ENCODE peak calls at places on chromosomes 16 and 17, in ten cellular contexts. One of them, this sample, is unnamed.

GRCh38 chr17:49108318-49108717 is 24.3 kb upstream of the B4GALNT2 start:
- DNase-seq in tibial artery: no peak
- DNase-seq in GM12864: no peak
- DNase-seq in GM10248: no peak
- DNase-seq in WTC11: no peak
- DNase-seq in progenitor cell of endocrine pancreas: no peak
- DNase-seq in prostate gland: peak
- DNase-seq in choroid plexus epithelial cell: peak
- DNase-seq in foreskin keratinocyte: no peak
- DNase-seq in AG04450: peak
- DNase-seq in this sample: no peak

GRCh38 chr17:2707721-2708584 is 3.6 kb downstream of the CLUH start:
- DNase-seq in tibial artery: peak
- DNase-seq in WTC11: peak
- DNase-seq in choroid plexus epithelial cell: peak
- DNase-seq in progenitor cell of endocrine pancreas: no peak
- DNase-seq in prostate gland: no peak
- DNase-seq in GM10248: no peak
- DNase-seq in AG04450: no peak
- DNase-seq in foreskin keratinocyte: no peak
- DNase-seq in GM12864: no peak
- DNase-seq in this sample: no peak

GRCh38 chr16:69727916-69728270 is 1.5 kb upstream of the NQO1 start:
- DNase-seq in foreskin keratinocyte: no peak
- DNase-seq in tibial artery: no peak
- DNase-seq in choroid plexus epithelial cell: no peak
- DNase-seq in GM10248: peak
- DNase-seq in WTC11: no peak
- DNase-seq in AG04450: no peak
- DNase-seq in prostate gland: no peak
- DNase-seq in GM12864: no peak
- DNase-seq in progenitor cell of endocrine pancreas: no peak
- DNase-seq in this sample: peak

GRCh38 chr16:2365397-2365796 is 24.9 kb upstream of the ABCA3 start:
- DNase-seq in GM12864: no peak
- DNase-seq in foreskin keratinocyte: no peak
- DNase-seq in GM10248: no peak
- DNase-seq in tibial artery: no peak
- DNase-seq in WTC11: no peak
- DNase-seq in progenitor cell of endocrine pancreas: no peak
- DNase-seq in choroid plexus epithelial cell: no peak
- DNase-seq in prostate gland: no peak
- DNase-seq in AG04450: no peak
- DNase-seq in this sample: no peak

GRCh38 chr17:5607946-5608345 is 23.6 kb upstream of the NLRP1 start:
- DNase-seq in foreskin keratinocyte: no peak
- DNase-seq in tibial artery: no peak
- DNase-seq in progenitor cell of endocrine pancreas: no peak
- DNase-seq in AG04450: no peak
- DNase-seq in choroid plexus epithelial cell: no peak
- DNase-seq in WTC11: no peak
- DNase-seq in GM12864: no peak
- DNase-seq in prostate gland: no peak
- DNase-seq in GM10248: no peak
- DNase-seq in this sample: no peak

GRCh38 chr17:57440522-57441269 is 184.4 kb downstream of the MSI2 start:
- DNase-seq in GM10248: peak
- DNase-seq in prostate gland: peak
- DNase-seq in WTC11: peak
- DNase-seq in choroid plexus epithelial cell: peak
- DNase-seq in progenitor cell of endocrine pancreas: peak
- DNase-seq in AG04450: peak
- DNase-seq in foreskin keratinocyte: peak
- DNase-seq in tibial artery: peak
- DNase-seq in GM12864: no peak
- DNase-seq in this sample: no peak

GRCh38 chr16:66740010-66740409 is 11.4 kb downstream of the DYNC1LI2 start:
- DNase-seq in AG04450: no peak
- DNase-seq in foreskin keratinocyte: no peak
- DNase-seq in tibial artery: no peak
- DNase-seq in GM12864: no peak
- DNase-seq in progenitor cell of endocrine pancreas: no peak
- DNase-seq in GM10248: peak
- DNase-seq in choroid plexus epithelial cell: peak
- DNase-seq in prostate gland: no peak
- DNase-seq in WTC11: peak
- DNase-seq in this sample: no peak

GRCh38 chr16:30166202-30166902 is 17.1 kb upstream of the CORO1A start:
- DNase-seq in tibial artery: no peak
- DNase-seq in foreskin keratinocyte: no peak
- DNase-seq in progenitor cell of endocrine pancreas: no peak
- DNase-seq in AG04450: no peak
- DNase-seq in GM12864: peak
- DNase-seq in prostate gland: no peak
- DNase-seq in WTC11: no peak
- DNase-seq in GM10248: peak
- DNase-seq in choroid plexus epithelial cell: no peak
- DNase-seq in this sample: no peak

GRCh38 chr17:78258323-78259229 is 27.1 kb downstream of the TMEM235 start:
- DNase-seq in foreskin keratinocyte: no peak
- DNase-seq in prostate gland: no peak
- DNase-seq in GM10248: no peak
- DNase-seq in choroid plexus epithelial cell: peak
- DNase-seq in WTC11: no peak
- DNase-seq in GM12864: no peak
- DNase-seq in progenitor cell of endocrine pancreas: no peak
- DNase-seq in tibial artery: peak
- DNase-seq in AG04450: no peak
- DNase-seq in this sample: peak

GRCh38 chr16:17467923-17468540 is 2.7 kb downstream of the XYLT1 start:
- DNase-seq in WTC11: peak
- DNase-seq in tibial artery: peak
- DNase-seq in foreskin keratinocyte: no peak
- DNase-seq in AG04450: peak
- DNase-seq in GM10248: no peak
- DNase-seq in GM12864: no peak
- DNase-seq in progenitor cell of endocrine pancreas: peak
- DNase-seq in prostate gland: peak
- DNase-seq in choroid plexus epithelial cell: peak
- DNase-seq in this sample: no peak

GRCh38 chr16:48246066-48246465 is 1.3 kb downstream of the ABCC11 start:
- DNase-seq in WTC11: no peak
- DNase-seq in prostate gland: no peak
- DNase-seq in AG04450: no peak
- DNase-seq in GM10248: no peak
- DNase-seq in progenitor cell of endocrine pancreas: no peak
- DNase-seq in choroid plexus epithelial cell: peak
- DNase-seq in foreskin keratinocyte: no peak
- DNase-seq in GM12864: no peak
- DNase-seq in tibial artery: no peak
- DNase-seq in this sample: no peak

DNA sequence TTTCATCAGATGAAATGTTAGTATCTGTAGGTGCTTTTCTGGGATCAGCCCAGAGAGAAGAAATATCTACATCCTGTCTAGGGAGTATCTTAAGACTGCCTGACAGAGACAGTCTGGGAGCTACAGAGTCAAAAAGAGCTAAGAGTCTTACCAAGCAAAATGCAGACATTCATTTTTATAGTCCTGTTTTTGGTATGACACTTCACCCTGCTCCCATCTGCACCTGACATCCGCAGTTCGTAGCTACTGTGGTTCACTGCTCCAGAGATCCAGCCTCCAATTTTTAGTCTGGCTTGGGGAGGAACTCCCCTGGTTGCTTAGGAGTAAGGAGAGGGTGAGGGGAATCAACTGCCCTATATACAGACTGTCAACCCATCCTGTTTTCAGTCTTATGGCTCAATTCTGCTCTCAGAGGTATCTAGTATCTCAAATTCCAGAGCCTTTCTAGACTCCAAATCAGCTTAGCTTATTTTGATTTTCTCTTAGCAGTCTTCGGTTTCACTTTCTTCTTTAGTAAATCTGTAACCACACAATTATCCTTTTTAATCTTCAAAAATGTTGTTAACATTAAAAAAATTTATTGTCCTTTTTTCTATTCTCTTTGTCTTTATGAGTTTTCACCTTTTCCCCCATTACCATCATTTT is 97.8 kb downstream of the TMEM100 start:
- DNase-seq in prostate gland: no peak
- DNase-seq in progenitor cell of endocrine pancreas: no peak
- DNase-seq in foreskin keratinocyte: no peak
- DNase-seq in GM10248: peak
- DNase-seq in WTC11: no peak
- DNase-seq in GM12864: no peak
- DNase-seq in choroid plexus epithelial cell: no peak
- DNase-seq in tibial artery: no peak
- DNase-seq in AG04450: no peak
- DNase-seq in this sample: no peak
- TF ChIP-seq CTCF in prostate gland: no peak
- TF ChIP-seq CTCF in progenitor cell of endocrine pancreas: no peak
- TF ChIP-seq CTCF in foreskin keratinocyte: no peak
- TF ChIP-seq CTCF in GM10248: no peak
- TF ChIP-seq CTCF in WTC11: no peak
- TF ChIP-seq CTCF in GM12864: no peak
- TF ChIP-seq CTCF in choroid plexus epithelial cell: no peak
- TF ChIP-seq CTCF in tibial artery: no peak
- TF ChIP-seq CTCF in AG04450: no peak
- TF ChIP-seq CTCF in this sample: no peak

GRCh38 chr16:50351116-50351515 is 17.7 kb downstream of the BRD7 start:
- DNase-seq in GM12864: no peak
- DNase-seq in progenitor cell of endocrine pancreas: no peak
- DNase-seq in GM10248: no peak
- DNase-seq in foreskin keratinocyte: no peak
- DNase-seq in tibial artery: no peak
- DNase-seq in choroid plexus epithelial cell: no peak
- DNase-seq in WTC11: no peak
- DNase-seq in AG04450: no peak
- DNase-seq in prostate gland: no peak
- DNase-seq in this sample: no peak
- TF ChIP-seq CTCF in GM12864: no peak
- TF ChIP-seq CTCF in progenitor cell of endocrine pancreas: no peak
- TF ChIP-seq CTCF in GM10248: no peak
- TF ChIP-seq CTCF in foreskin keratinocyte: no peak
- TF ChIP-seq CTCF in tibial artery: no peak
- TF ChIP-seq CTCF in choroid plexus epithelial cell: no peak
- TF ChIP-seq CTCF in WTC11: no peak
- TF ChIP-seq CTCF in AG04450: no peak
- TF ChIP-seq CTCF in prostate gland: no peak
- TF ChIP-seq CTCF in this sample: no peak

GRCh38 chr16:21301168-21301894 is 23.2 kb upstream of the CRYM start:
- DNase-seq in AG04450: no peak
- DNase-seq in WTC11: peak
- DNase-seq in GM12864: peak
- DNase-seq in foreskin keratinocyte: peak
- DNase-seq in choroid plexus epithelial cell: peak
- DNase-seq in tibial artery: peak
- DNase-seq in GM10248: peak
- DNase-seq in progenitor cell of endocrine pancreas: peak
- DNase-seq in prostate gland: peak
- DNase-seq in this sample: peak
- TF ChIP-seq CTCF in AG04450: peak
- TF ChIP-seq CTCF in WTC11: no peak
- TF ChIP-seq CTCF in GM12864: peak
- TF ChIP-seq CTCF in foreskin keratinocyte: peak
- TF ChIP-seq CTCF in choroid plexus epithelial cell: peak
- TF ChIP-seq CTCF in tibial artery: peak
- TF ChIP-seq CTCF in GM10248: no peak
- TF ChIP-seq CTCF in progenitor cell of endocrine pancreas: peak
- TF ChIP-seq CTCF in prostate gland: peak
- TF ChIP-seq CTCF in this sample: peak

GRCh38 chr16:57795431-57795878 is 6.8 kb downstream of the KIFC3 start:
- DNase-seq in GM12864: no peak
- DNase-seq in WTC11: peak
- DNase-seq in AG04450: no peak
- DNase-seq in prostate gland: peak
- DNase-seq in GM10248: peak
- DNase-seq in foreskin keratinocyte: no peak
- DNase-seq in choroid plexus epithelial cell: peak
- DNase-seq in progenitor cell of endocrine pancreas: no peak
- DNase-seq in tibial artery: no peak
- DNase-seq in this sample: no peak
- TF ChIP-seq CTCF in GM12864: peak
- TF ChIP-seq CTCF in WTC11: peak
- TF ChIP-seq CTCF in AG04450: peak
- TF ChIP-seq CTCF in prostate gland: peak
- TF ChIP-seq CTCF in GM10248: peak
- TF ChIP-seq CTCF in foreskin keratinocyte: peak
- TF ChIP-seq CTCF in choroid plexus epithelial cell: peak
- TF ChIP-seq CTCF in progenitor cell of endocrine pancreas: peak
- TF ChIP-seq CTCF in tibial artery: no peak
- TF ChIP-seq CTCF in this sample: peak

DNA sequence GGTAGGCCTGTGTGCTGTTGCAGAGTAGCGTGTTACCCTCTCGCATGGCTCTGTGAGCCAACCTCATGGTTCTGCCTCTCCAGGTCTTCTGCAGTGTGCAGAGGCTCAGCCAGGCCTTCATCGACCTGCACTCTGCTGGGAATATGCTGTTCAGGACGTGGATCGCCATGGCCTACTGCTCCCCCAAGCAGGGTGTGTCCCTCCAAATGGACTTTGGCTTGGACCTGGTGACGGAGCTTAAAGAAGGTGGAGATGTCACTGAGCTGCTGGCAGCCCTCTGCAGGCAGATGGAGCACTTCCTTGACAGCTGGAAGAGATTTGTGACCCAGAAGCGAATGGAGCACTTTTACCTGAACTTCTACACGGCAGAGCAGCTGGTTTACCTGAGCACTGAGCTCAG is 75.8 kb upstream of the ENDOV start:
- DNase-seq in GM10248: no peak
- DNase-seq in WTC11: no peak
- DNase-seq in foreskin keratinocyte: no peak
- DNase-seq in AG04450: no peak
- DNase-seq in choroid plexus epithelial cell: no peak
- DNase-seq in prostate gland: no peak
- DNase-seq in GM12864: no peak
- DNase-seq in progenitor cell of endocrine pancreas: no peak
- DNase-seq in tibial artery: no peak
- DNase-seq in this sample: peak
- TF ChIP-seq CTCF in GM10248: no peak
- TF ChIP-seq CTCF in WTC11: no peak
- TF ChIP-seq CTCF in foreskin keratinocyte: no peak
- TF ChIP-seq CTCF in AG04450: no peak
- TF ChIP-seq CTCF in choroid plexus epithelial cell: no peak
- TF ChIP-seq CTCF in prostate gland: no peak
- TF ChIP-seq CTCF in GM12864: no peak
- TF ChIP-seq CTCF in progenitor cell of endocrine pancreas: no peak
- TF ChIP-seq CTCF in tibial artery: no peak
- TF ChIP-seq CTCF in this sample: no peak

This sample was measured in chondrocyte.